ENCODE peak calls at places on chromosomes 3 and 15, in seven cellular contexts. L, X, O, C, S, A and M are unnamed samples.

GRCh38 chr15:49697121-49697520 is 76.3 kb downstream of the DTWD1 start:
- DNase-seq in S (no peak), X (no peak), A (no peak), O (no peak), C (no peak), L (no peak), M (no peak)

GRCh38 chr3:62873672-62874397 is 1.4 kb downstream of the CADPS start:
- DNase-seq in S (no peak), A (no peak), L (no peak), X (no peak), O (no peak), C (peak), M (no peak)

GRCh38 chr3:168545591-168545990 is 449.9 kb upstream of the GOLIM4 start:
- DNase-seq in A (no peak), C (no peak), S (no peak), X (no peak), L (no peak), O (no peak), M (no peak)

GRCh38 chr15:41286665-41287333 is 45.6 kb downstream of the OIP5 start:
- DNase-seq in A (no peak), C (no peak), S (no peak), O (no peak), X (no peak), L (no peak), M (peak)

GRCh38 chr3:171446801-171447578 is 13.2 kb downstream of the TNIK start:
- DNase-seq in O (no peak), S (peak), L (no peak), C (no peak), X (no peak), A (no peak), M (no peak)

GRCh38 chr3:31495971-31496370 is 36.8 kb upstream of the STT3B start:
- DNase-seq in C (no peak), A (no peak), L (no peak), X (no peak), O (no peak), S (no peak), M (no peak)

GRCh38 chr15:57443486-57443885 is 67.2 kb downstream of the CGNL1 start:
- DNase-seq in S (no peak), A (no peak), X (no peak), C (no peak), O (no peak), L (no peak), M (no peak)

GRCh38 chr3:113771993-113772392 is 25.2 kb downstream of the ATP6V1A start:
- DNase-seq in L (no peak), A (no peak), O (no peak), X (no peak), C (no peak), S (no peak), M (no peak)

GRCh38 chr3:37770938-37771918 is 90.5 kb upstream of the CTDSPL start:
- DNase-seq in O (no peak), C (no peak), S (no peak), X (no peak), L (no peak), A (peak), M (no peak)

GRCh38 chr3:119160815-119161214 is 12.6 kb upstream of the UPK1B start:
- DNase-seq in L (no peak), S (no peak), O (no peak), X (no peak), A (no peak), C (no peak), M (no peak)

GRCh38 chr3:127041933-127042332 is 59.0 kb downstream of the PLXNA1 start:
- DNase-seq in X (no peak), A (no peak), L (no peak), S (no peak), C (no peak), O (no peak), M (no peak)

GRCh38 chr3:130893240-130894129 is at the start of gene ATP2C1:
- DNase-seq in C (peak), S (peak), X (peak), L (peak), A (peak), O (peak), M (peak)

GRCh38 chr3:120678331-120678845 is 3.7 kb downstream of the HGD start:
- DNase-seq in L (no peak), A (peak), X (no peak), C (peak), S (peak), O (peak), M (peak)

GRCh38 chr3:44227622-44228021 is 14.1 kb upstream of the TOPAZ1 start:
- DNase-seq in L (no peak), S (no peak), O (peak), C (no peak), X (no peak), A (no peak), M (no peak)

GRCh38 chr15:74317820-74318375 is 49.5 kb downstream of the CYP11A1 start:
- DNase-seq in C (no peak), O (no peak), L (no peak), S (peak), A (no peak), X (no peak), M (no peak)

GRCh38 chr3:196159952-196160804 is 51.0 kb downstream of the ZDHHC19 start:
- DNase-seq in L (no peak), C (no peak), S (no peak), O (peak), A (no peak), X (peak), M (peak)

GRCh38 chr3:160981217-160981938 is 123.8 kb downstream of the B3GALNT1 start:
- DNase-seq in O (peak), X (no peak), S (no peak), C (no peak), A (no peak), L (no peak), M (peak)

GRCh38 chr3:159616234-159616825 is 372.3 kb upstream of the IL12A start:
- DNase-seq in X (no peak), C (no peak), L (no peak), S (peak), A (peak), O (no peak), M (no peak)

GRCh38 chr3:169299129-169299528 is 364.4 kb downstream of the MECOM start:
- DNase-seq in S (no peak), C (no peak), A (no peak), O (no peak), L (no peak), X (no peak), M (no peak)

GRCh38 chr3:49157289-49157688 is 8.8 kb downstream of the CCDC71 start:
- DNase-seq in X (no peak), O (no peak), C (no peak), L (no peak), S (no peak), A (no peak), M (no peak)

GRCh38 chr3:5791558-5791957 is 604.1 kb downstream of the EDEM1 start:
- DNase-seq in S (no peak), O (no peak), C (no peak), A (no peak), X (no peak), L (no peak), M (no peak)

GRCh38 chr3:10546887-10547286 is 41.5 kb upstream of the ATP2B2 start:
- DNase-seq in S (no peak), C (no peak), L (no peak), O (no peak), X (no peak), A (peak), M (no peak)

GRCh38 chr3:40211579-40211978 is 97.9 kb upstream of the EIF1B start:
- DNase-seq in C (no peak), X (no peak), L (no peak), S (no peak), A (no peak), O (no peak), M (no peak)

GRCh38 chr3:123064914-123065313 is 1.9 kb upstream of the PDIA5 start:
- DNase-seq in O (no peak), X (no peak), S (no peak), C (no peak), A (no peak), L (no peak), M (no peak)